ENCODE peak calls at places on chromosomes 13 and 19, in eight cellular contexts. X, D, L, O, J, U, E and F are unnamed samples.
A peak's percentile ranks its signal among the peaks of the same experiment; 100 is the strongest.

GRCh38 chr13:41398494-41399190 is 58.7 kb upstream of the RGCC start:
- DNase-seq in D (no peak), J (no peak), X (no peak), L (no peak), O (no peak), U (no peak), E (no peak), F (peak; percentile 7)

GRCh38 chr19:48842744-48843162 is 6.5 kb upstream of the HSD17B14 start:
- DNase-seq in O (peak; percentile 47), J (peak; percentile 65), U (peak; percentile 68), L (peak; percentile 76), E (peak; percentile 93), X (peak; percentile 64), D (peak; percentile 75), F (peak; percentile 71)

GRCh38 chr19:21128901-21129698 is 12.7 kb upstream of the ZNF431 start:
- DNase-seq in L (no peak), X (no peak), E (no peak), U (no peak), J (peak; percentile 0), O (no peak), D (no peak), F (peak; percentile 20)

GRCh38 chr19:16315825-16316505 is 8.7 kb upstream of the KLF2 start:
- DNase-seq in U (no peak), L (no peak), J (peak; percentile 48), D (no peak), X (peak; percentile 100), E (no peak), O (peak; percentile 59), F (peak; percentile 100)

GRCh38 chr13:48078251-48078656 is 16.6 kb downstream of the MED4 start:
- DNase-seq in J (no peak), E (peak; percentile 20), X (no peak), L (peak; percentile 83), U (no peak), D (no peak), O (no peak), F (peak; percentile 19)

GRCh38 chr19:5536337-5536894 is 31.3 kb downstream of the TINCR start:
- DNase-seq in X (peak; percentile 5), J (peak; percentile 97), L (no peak), O (no peak), U (peak; percentile 65), E (peak; percentile 97), D (peak; percentile 91), F (peak; percentile 23)

GRCh38 chr13:65789815-65790214 is 1440.3 kb downstream of the PCDH9 start:
- DNase-seq in J (no peak), O (no peak), U (no peak), D (no peak), E (no peak), L (no peak), X (peak; percentile 24), F (peak; percentile 47)

GRCh38 chr13:111531505-111531904 is 211.1 kb downstream of the TEX29 start:
- DNase-seq in E (no peak), U (no peak), D (no peak), L (no peak), O (no peak), J (peak; percentile 11), X (peak; percentile 20), F (peak; percentile 3)

DNA sequence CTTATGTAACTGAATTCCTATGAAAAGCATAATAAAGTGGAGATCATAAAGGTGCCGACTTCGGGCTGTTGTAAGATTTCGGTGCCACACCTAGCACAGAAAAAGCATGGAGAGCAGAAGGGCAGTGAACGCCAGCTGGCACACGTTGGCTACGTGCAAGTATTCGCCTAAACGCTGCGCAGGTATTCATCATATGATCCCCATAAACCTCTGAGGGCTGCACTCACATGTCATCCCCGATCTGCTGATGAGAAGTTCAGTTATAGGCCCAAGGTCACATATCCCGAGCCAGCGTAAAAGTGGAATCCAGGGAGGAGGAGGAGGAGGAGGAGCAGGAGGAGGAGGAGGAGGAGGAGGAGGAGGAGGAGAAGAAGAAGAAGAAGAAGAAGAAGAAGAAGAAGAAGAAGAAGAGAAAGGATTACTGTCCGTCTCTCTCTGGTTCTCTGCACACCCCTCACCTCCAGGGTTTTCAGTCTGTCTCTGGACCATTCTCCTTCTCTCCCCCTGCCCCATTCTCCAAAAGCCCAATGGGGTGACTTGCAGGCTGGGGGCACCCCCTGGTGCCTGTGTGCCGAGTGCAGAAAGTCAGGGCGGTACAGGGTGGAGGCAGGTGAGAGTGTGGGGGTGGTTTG is 18.6 kb upstream of the CYP2S1 start:
- DNase-seq in L (no peak), X (no peak), U (no peak), E (no peak), J (no peak), D (no peak), O (no peak), F (no peak)
- H3K4me3 ChIP-seq in L (no peak overlapping the region), X (no peak overlapping the region), U (no peak overlapping the region), E (no peak overlapping the region), J (no peak overlapping the region), D (no peak overlapping the region), O (no peak overlapping the region), F (no peak overlapping the region)

DNA sequence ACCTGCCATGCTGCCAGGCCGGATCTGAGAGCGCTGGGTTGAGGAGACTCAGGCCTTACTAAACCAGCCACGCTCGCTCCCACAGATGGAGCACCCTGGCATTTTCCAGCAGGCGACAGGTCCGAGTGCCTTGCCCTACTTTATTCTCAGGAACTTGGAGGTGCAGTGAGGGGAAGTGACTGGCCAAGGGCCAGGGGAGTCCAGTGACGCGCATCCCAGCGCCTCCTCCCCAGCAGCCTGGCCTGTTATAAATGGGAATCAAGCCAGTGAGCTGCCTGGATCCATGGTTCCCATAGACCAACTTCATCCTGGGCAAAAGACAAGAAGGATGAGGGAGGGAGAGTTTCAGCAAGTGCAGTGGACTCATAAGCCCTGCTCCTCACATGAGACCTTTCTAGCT is 35.5 kb downstream of the TMED1 start:
- DNase-seq in E (no peak), U (no peak), O (no peak), L (no peak), X (no peak), J (no peak), D (no peak), F (peak; percentile 58)
- TF ChIP-seq CTCF in E (no peak), U (no peak), O (no peak), L (no peak), X (no peak), J (no peak), D (no peak), F (no peak)

GRCh38 chr19:57903298-57904174 is 12.9 kb downstream of the ZNF417 start:
- DNase-seq in U (no peak), O (no peak), D (no peak), X (peak; percentile 76), J (peak; percentile 44), E (peak; percentile 73), L (peak; percentile 53), F (peak; percentile 71)

GRCh38 chr19:57905258-57905657 is 11.1 kb downstream of the ZNF417 start:
- DNase-seq in X (no peak), L (no peak), U (no peak), D (no peak), J (no peak), E (no peak), O (no peak), F (no peak)

DNA sequence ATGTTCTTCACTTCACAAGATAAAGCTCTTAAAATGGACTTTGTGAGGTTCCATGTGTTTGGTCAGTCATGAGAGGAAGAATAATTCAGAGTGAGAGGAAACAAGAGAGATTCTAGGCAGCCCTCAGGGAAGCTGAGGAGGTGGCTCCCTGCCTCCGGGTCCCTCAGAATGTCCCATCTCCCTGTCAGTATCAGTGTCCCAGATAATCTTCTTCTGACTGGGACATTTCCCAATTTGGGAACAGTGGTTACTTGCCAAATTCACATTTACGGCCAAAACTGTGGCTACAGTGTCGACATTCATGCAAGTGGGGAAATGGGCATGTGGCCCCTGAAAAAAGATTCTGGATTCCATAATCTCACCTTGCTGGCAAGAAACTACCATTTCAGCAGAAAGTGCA is 9.0 kb downstream of the ZNF417 start:
- DNase-seq in J (no peak), D (no peak), E (no peak), X (no peak), L (no peak), O (no peak), U (no peak), F (no peak)
- H3K4me3 ChIP-seq in J (no peak overlapping the region), D (no peak overlapping the region), E (no peak overlapping the region), X (no peak overlapping the region), L (no peak overlapping the region), O (no peak overlapping the region), U (no peak overlapping the region), F (no peak overlapping the region)

GRCh38 chr19:52345162-52345561 is 9.1 kb downstream of the ZNF610 start:
- DNase-seq in E (no peak), J (no peak), O (no peak), X (no peak), D (no peak), L (no peak), U (no peak), F (no peak)

DNA sequence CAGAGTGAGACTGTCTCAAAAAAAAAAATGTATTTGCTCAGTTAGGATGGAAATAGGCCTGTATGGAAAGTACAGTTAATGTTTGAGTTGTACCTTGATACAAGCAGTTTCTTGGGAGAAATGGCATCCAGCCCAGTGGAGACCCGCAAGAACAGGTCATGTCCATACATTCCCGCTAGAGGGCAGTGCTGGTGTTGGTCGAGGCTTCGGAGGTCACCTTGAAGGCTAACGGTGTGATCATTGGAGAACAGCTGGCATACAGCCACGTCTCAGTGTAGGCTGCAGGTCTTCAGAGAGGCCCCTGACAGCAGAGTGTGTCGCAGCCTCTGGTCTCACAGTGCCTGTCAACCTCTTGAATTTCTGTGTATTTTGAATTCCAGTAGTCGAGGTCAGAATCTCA is 7.5 kb downstream of the ZNF610 start:
- DNase-seq in D (peak; percentile 84), L (peak; percentile 79), J (peak; percentile 98), O (peak; percentile 46), U (peak; percentile 70), E (peak; percentile 90), X (peak; percentile 23), F (peak; percentile 38)
- TF ChIP-seq CTCF in D (peak; percentile 81), L (peak; percentile 83), J (peak; percentile 31), O (peak; percentile 24), U (peak; percentile 66), E (peak; percentile 84), X (no peak), F (peak; percentile 35)

DNA sequence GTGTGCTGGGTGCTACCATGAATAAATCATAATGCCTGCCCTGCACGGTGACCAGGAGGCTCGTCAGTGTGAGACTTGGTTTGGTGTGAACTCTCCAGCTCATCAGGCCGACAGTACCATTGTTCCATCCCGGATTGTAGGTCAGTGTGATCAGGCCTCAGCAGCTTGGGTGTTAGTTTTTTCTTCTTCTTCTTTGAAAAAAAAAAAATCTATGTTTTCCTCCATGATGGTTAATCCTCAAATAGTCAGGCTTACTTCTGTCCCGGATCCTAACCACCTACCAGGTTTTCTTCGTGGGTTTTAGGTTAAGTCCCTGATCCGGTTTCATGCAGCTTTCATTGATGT is 8.3 kb upstream of the AMER2 start:
- DNase-seq in E (no peak), U (no peak), X (no peak), D (no peak), L (no peak), O (no peak), J (no peak), F (no peak)
- H3K4me3 ChIP-seq in E (no peak overlapping the region), U (no peak overlapping the region), X (no peak overlapping the region), D (no peak overlapping the region), L (peak overlapping the region; percentile 25), O (no peak overlapping the region), J (no peak overlapping the region), F (no peak overlapping the region)

DNA sequence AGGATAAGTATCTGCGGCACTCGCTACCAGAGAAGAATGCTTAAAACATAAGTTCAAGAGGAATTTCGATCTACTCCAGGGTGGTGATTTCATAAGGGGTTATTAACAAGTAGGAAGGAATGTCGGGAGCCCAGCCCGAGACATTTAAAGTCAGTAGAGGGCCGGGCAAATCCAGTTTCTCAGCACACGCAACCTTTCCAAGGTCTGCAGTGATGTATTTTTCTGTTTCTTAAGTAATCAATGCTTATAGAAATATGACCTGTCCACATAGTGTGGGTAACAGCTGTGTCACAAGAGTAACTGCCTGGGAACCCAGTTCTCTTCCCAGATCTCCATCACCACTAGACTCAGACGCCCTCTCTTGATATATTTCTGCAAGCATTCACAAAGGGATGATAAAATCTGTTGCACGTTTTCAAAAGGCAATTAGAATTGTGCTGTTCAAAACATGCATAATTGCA is 525.9 kb downstream of the MYO16 start:
- DNase-seq in J (no peak), U (no peak), L (no peak), X (peak; percentile 93), D (no peak), E (no peak), O (peak; percentile 62), F (peak; percentile 53)
- TF ChIP-seq CTCF in J (no peak), U (no peak), L (no peak), X (no peak), D (no peak), E (no peak), O (no peak), F (no peak)